ENCODE peak calls at places on chromosomes 16 and 17, in ten cellular contexts. S is T-cell; P is NCI-H748 treated with DMSO at 0.1 percent for 48 hours; V is activated T-helper 1 cell treated with Interleukin-2 at 50 U/mL for 16 hours; J is stimulated activated CD4-positive, alpha-beta T cell treated with anti-CD3 and anti-CD28 coated beads, Interleukin-15, amount 100 ng/mL, for 24 hours; R is AG09319; U is ureter; O is NCI-H1092 treated with DMSO at 0.1 percent for 48 hours; K is RWPE1; W is GM20000. Q is an unnamed sample.

GRCh38 chr17:67055041-67055443 is 10.7 kb downstream of the CACNG1 start:
- DNase-seq in O (no peak), R (no peak), V (no peak), P (no peak), J (no peak), K (no peak), U (no peak), W (no peak), S (no peak), Q (no peak)

GRCh38 chr16:80618862-80619648 is 78.3 kb downstream of the DYNLRB2 start:
- DNase-seq in P (no peak), U (no peak), R (no peak), V (no peak), K (no peak), S (no peak), W (no peak), J (no peak), O (no peak), Q (no peak)

GRCh38 chr17:66960623-66961022 is 3.9 kb upstream of the CACNG4 start:
- DNase-seq in J (no peak), U (no peak), V (no peak), S (no peak), R (no peak), W (no peak), K (no peak), O (peak; percentile 24), P (no peak), Q (no peak)

GRCh38 chr16:69845181-69845580 is 83.0 kb downstream of the WWP2 start:
- DNase-seq in P (no peak), U (no peak), O (no peak), K (no peak), J (no peak), W (no peak), R (no peak), S (no peak), V (no peak), Q (no peak)

GRCh38 chr17:62643496-62643895 is 16.0 kb downstream of the MRC2 start:
- DNase-seq in K (no peak), S (no peak), O (no peak), U (no peak), V (no peak), P (no peak), R (no peak), W (no peak), J (no peak), Q (no peak)

GRCh38 chr17:48625502-48626201 is 506 bp downstream of the HOXB9 start:
- DNase-seq in O (no peak), P (peak; percentile 26), W (peak; percentile 85), R (no peak), S (peak; percentile 34), U (no peak), V (no peak), K (peak; percentile 69), J (peak; percentile 64), Q (peak; percentile 20)

GRCh38 chr17:78358538-78359215 is 1.2 kb downstream of the SOCS3 start:
- DNase-seq in R (no peak), O (no peak), K (no peak), P (peak; percentile 11), W (no peak), J (peak; percentile 48), U (no peak), V (no peak), S (no peak), Q (no peak)

GRCh38 chr17:70947636-70948565 is 778.6 kb downstream of the KCNJ2 start:
- DNase-seq in R (no peak), U (no peak), W (no peak), P (no peak), K (no peak), O (no peak), S (no peak), V (no peak), J (no peak), Q (no peak)

GRCh38 chr16:30407794-30408534 is 558 bp downstream of the ZNF771 start:
- DNase-seq in R (no peak), K (no peak), P (no peak), W (no peak), V (no peak), U (no peak), O (no peak), J (no peak), S (no peak), Q (no peak)

GRCh38 chr17:7885357-7886226 is 3.0 kb upstream of the CHD3 start:
- DNase-seq in P (peak; percentile 61), J (peak; percentile 66), U (peak; percentile 73), K (no peak), O (peak; percentile 61), V (peak; percentile 24), W (peak; percentile 84), R (no peak), S (peak; percentile 32), Q (peak; percentile 27)

GRCh38 chr17:80858301-80859003 is 133.2 kb upstream of the CHMP6 start:
- DNase-seq in K (no peak), J (no peak), P (no peak), V (no peak), W (no peak), O (no peak), S (no peak), U (no peak), R (no peak), Q (no peak)

GRCh38 chr17:51015145-51015558 is 105.5 kb downstream of the SPAG9 start:
- DNase-seq in P (peak; percentile 62), O (peak; percentile 84), R (peak; percentile 72), W (no peak), J (no peak), K (no peak), V (no peak), U (no peak), S (no peak), Q (no peak)

GRCh38 chr17:27631409-27631755 is 394 bp downstream of the LGALS9 start:
- DNase-seq in S (no peak), U (no peak), K (no peak), W (peak; percentile 49), J (peak; percentile 30), R (no peak), V (no peak), O (no peak), P (no peak), Q (no peak)

GRCh38 chr17:41540921-41541625 is 13.0 kb upstream of the KRT19 start:
- DNase-seq in J (no peak), W (no peak), O (no peak), U (no peak), P (no peak), R (no peak), S (no peak), V (no peak), K (peak; percentile 55), Q (no peak)

GRCh38 chr17:34252138-34252889 is 2.8 kb upstream of the CCL2 start:
- DNase-seq in S (no peak), R (peak; percentile 83), O (no peak), W (peak; percentile 55), K (peak; percentile 36), V (no peak), U (peak; percentile 93), J (no peak), P (no peak), Q (no peak)

GRCh38 chr16:57634171-57634570 is 5.7 kb downstream of the ADGRG1 start:
- DNase-seq in V (no peak), P (no peak), K (peak; percentile 26), U (no peak), W (no peak), J (no peak), O (no peak), S (no peak), R (no peak), Q (no peak)

GRCh38 chr17:1398900-1399299 is 1.1 kb downstream of the YWHAE start:
- DNase-seq in O (peak; percentile 4), V (no peak), J (no peak), U (no peak), P (no peak), K (no peak), S (no peak), R (no peak), W (no peak), Q (no peak)

GRCh38 chr17:48153711-48154642 is 46.4 kb downstream of the SNX11 start:
- DNase-seq in J (peak; percentile 20), S (no peak), K (peak; percentile 42), W (peak; percentile 22), V (no peak), O (peak; percentile 90), R (no peak), U (no peak), P (peak; percentile 68), Q (no peak)

GRCh38 chr16:180101-180920 is at the start of gene HBQ1:
- DNase-seq in P (no peak), K (no peak), V (no peak), W (peak; percentile 78), S (peak; percentile 34), O (peak; percentile 46), J (peak; percentile 53), R (no peak), U (no peak), Q (no peak)

GRCh38 chr17:5325851-5326250 is 43.8 kb downstream of the RABEP1 start:
- DNase-seq in P (no peak), O (no peak), K (no peak), S (no peak), W (no peak), V (no peak), R (no peak), J (no peak), U (no peak), Q (no peak)

GRCh38 chr17:81422776-81423697 is 27.8 kb downstream of the BAHCC1 start:
- DNase-seq in O (no peak), R (peak; percentile 89), K (peak; percentile 93), S (no peak), U (peak; percentile 82), P (no peak), W (no peak), V (no peak), J (no peak), Q (no peak)

GRCh38 chr17:55693244-55694216 is 29.1 kb downstream of the TMEM100 start:
- DNase-seq in O (peak; percentile 8), V (no peak), P (no peak), J (no peak), W (no peak), K (no peak), U (peak; percentile 52), R (peak; percentile 46), S (no peak), Q (no peak)

GRCh38 chr16:78298986-78299385 is 199.5 kb downstream of the WWOX start:
- DNase-seq in R (no peak), S (no peak), J (no peak), U (no peak), V (no peak), O (no peak), W (no peak), K (no peak), P (no peak), Q (no peak)

GRCh38 chr16:67926181-67926742 is 5.4 kb downstream of the CTRL start:
- DNase-seq in R (no peak), V (no peak), P (peak; percentile 16), J (no peak), S (no peak), W (no peak), U (no peak), O (peak; percentile 97), K (peak; percentile 36), Q (no peak)

GRCh38 chr17:35684046-35684802 is 47.2 kb upstream of the RASL10B start:
- DNase-seq in V (no peak), K (no peak), J (no peak), S (no peak), W (no peak), P (no peak), U (no peak), O (no peak), R (no peak), Q (no peak)

GRCh38 chr17:48483471-48484131 is 47.2 kb downstream of the HOXB1 start:
- DNase-seq in K (peak; percentile 75), U (no peak), O (no peak), S (no peak), P (no peak), V (no peak), W (no peak), J (peak; percentile 66), R (peak; percentile 84), Q (no peak)

GRCh38 chr17:39195568-39196160 is 1.8 kb downstream of the CACNB1 start:
- DNase-seq in R (no peak), U (no peak), K (no peak), V (no peak), S (no peak), O (no peak), W (peak; percentile 71), J (no peak), P (no peak), Q (no peak)

GRCh38 chr16:11613381-11614303 is 26.9 kb upstream of the LITAF start:
- DNase-seq in U (no peak), R (no peak), P (no peak), O (no peak), K (peak; percentile 90), W (peak; percentile 54), S (no peak), V (no peak), J (no peak), Q (no peak)

Q was measured in effector memory CD4-positive, alpha-beta T cell.